ENCODE peak calls at places on chromosomes 4 and X, in six cellular contexts. One of them, this sample, is unnamed.

GRCh38 chr4:96525901-96526300 is 686.0 kb downstream of the PDHA2 start:
- DNase-seq in LoVo: no peak
- DNase-seq in sigmoid colon: no peak
- DNase-seq in Ammon's horn: no peak
- DNase-seq in heart right ventricle: no peak
- DNase-seq in ureter: no peak
- DNase-seq in this sample: no peak

GRCh38 chrX:54530358-54530900 is 410 bp downstream of the GNL3L start:
- DNase-seq in LoVo: no peak
- DNase-seq in sigmoid colon: no peak
- DNase-seq in Ammon's horn: no peak
- DNase-seq in heart right ventricle: no peak
- DNase-seq in ureter: no peak
- DNase-seq in this sample: no peak

GRCh38 chr4:148273501-148273986 is 168.7 kb downstream of the NR3C2 start:
- DNase-seq in LoVo: no peak
- DNase-seq in sigmoid colon: no peak
- DNase-seq in Ammon's horn: no peak
- DNase-seq in heart right ventricle: peak
- DNase-seq in ureter: no peak
- DNase-seq in this sample: no peak

GRCh38 chrX:2485460-2485753 is 15.4 kb downstream of the DHRSX start:
- DNase-seq in LoVo: no peak
- DNase-seq in sigmoid colon: no peak
- DNase-seq in Ammon's horn: no peak
- DNase-seq in heart right ventricle: no peak
- DNase-seq in ureter: no peak
- DNase-seq in this sample: no peak

GRCh38 chr4:89023140-89023539 is 33.8 kb downstream of the FAM13A start:
- DNase-seq in LoVo: no peak
- DNase-seq in sigmoid colon: no peak
- DNase-seq in Ammon's horn: no peak
- DNase-seq in heart right ventricle: no peak
- DNase-seq in ureter: no peak
- DNase-seq in this sample: no peak

GRCh38 chr4:48247142-48247877 is 22.3 kb downstream of the TEC start:
- DNase-seq in LoVo: no peak
- DNase-seq in sigmoid colon: no peak
- DNase-seq in Ammon's horn: no peak
- DNase-seq in heart right ventricle: no peak
- DNase-seq in ureter: no peak
- DNase-seq in this sample: no peak

GRCh38 chrX:112513154-112513553 is 166.6 kb downstream of the LHFPL1 start:
- DNase-seq in LoVo: no peak
- DNase-seq in sigmoid colon: no peak
- DNase-seq in Ammon's horn: no peak
- DNase-seq in heart right ventricle: no peak
- DNase-seq in ureter: no peak
- DNase-seq in this sample: no peak

GRCh38 chr4:28073860-28074555 is 1213.4 kb downstream of the STIM2 start:
- DNase-seq in LoVo: no peak
- DNase-seq in sigmoid colon: no peak
- DNase-seq in Ammon's horn: no peak
- DNase-seq in heart right ventricle: no peak
- DNase-seq in ureter: no peak
- DNase-seq in this sample: no peak

GRCh38 chr4:86014599-86014998 is 345.3 kb downstream of the MAPK10 start:
- DNase-seq in LoVo: no peak
- DNase-seq in sigmoid colon: no peak
- DNase-seq in Ammon's horn: no peak
- DNase-seq in heart right ventricle: no peak
- DNase-seq in ureter: no peak
- DNase-seq in this sample: no peak

GRCh38 chrX:13598877-13599276 is 29.5 kb downstream of the EGFL6 start:
- DNase-seq in LoVo: no peak
- DNase-seq in sigmoid colon: no peak
- DNase-seq in Ammon's horn: no peak
- DNase-seq in heart right ventricle: no peak
- DNase-seq in ureter: no peak
- DNase-seq in this sample: no peak

GRCh38 chr4:148094149-148094548 is 348.1 kb downstream of the NR3C2 start:
- DNase-seq in LoVo: no peak
- DNase-seq in sigmoid colon: no peak
- DNase-seq in Ammon's horn: no peak
- DNase-seq in heart right ventricle: no peak
- DNase-seq in ureter: no peak
- DNase-seq in this sample: no peak

GRCh38 chrX:53262189-53262917 is 19.0 kb downstream of the IQSEC2 start:
- DNase-seq in LoVo: no peak
- DNase-seq in sigmoid colon: peak
- DNase-seq in Ammon's horn: no peak
- DNase-seq in heart right ventricle: no peak
- DNase-seq in ureter: no peak
- DNase-seq in this sample: no peak

GRCh38 chr4:19675172-19675811 is 576.4 kb upstream of the SLIT2 start:
- DNase-seq in LoVo: no peak
- DNase-seq in sigmoid colon: no peak
- DNase-seq in Ammon's horn: peak
- DNase-seq in heart right ventricle: no peak
- DNase-seq in ureter: no peak
- DNase-seq in this sample: no peak

This sample was measured in coronary artery.